ENCODE peak calls at places on chromosome 14, in six cellular contexts. D is Caco-2, M is fibroblast of villous mesenchyme, T is BE2C, S is astrocyte of the spinal cord, N is dorsolateral prefrontal cortex. I is an unnamed sample.
A peak's percentile ranks its signal among the peaks of the same experiment; 100 is the strongest.

GRCh38 chr14:68703093-68703492 is 89.8 kb downstream of the ZFP36L1 start:
- DNase-seq in M (peak; percentile 67), D (no peak), T (no peak), S (peak; percentile 47), N (no peak), I (no peak)

GRCh38 chr14:77554207-77554606 is 55.6 kb upstream of the ISM2 start:
- DNase-seq in D (no peak), N (no peak), M (no peak), S (no peak), T (no peak), I (no peak)

GRCh38 chr14:64563696-64564095 is 13.9 kb downstream of the PPP1R36 start:
- DNase-seq in D (no peak), N (no peak), S (no peak), T (no peak), M (no peak), I (no peak)

GRCh38 chr14:88895116-88895515 is 70.7 kb downstream of the TTC8 start:
- DNase-seq in N (no peak), D (no peak), T (no peak), S (peak; percentile 53), M (peak; percentile 71), I (no peak)

GRCh38 chr14:78863143-78863542 is 693.0 kb downstream of the NRXN3 start:
- DNase-seq in S (peak; percentile 40), T (no peak), M (peak; percentile 31), D (peak; percentile 62), N (no peak), I (no peak)

GRCh38 chr14:55133416-55133815 is 4.4 kb downstream of the LGALS3 start:
- DNase-seq in T (no peak), S (no peak), N (no peak), M (no peak), D (peak; percentile 37), I (no peak)

GRCh38 chr14:102496955-102497744 is 12.4 kb downstream of the ANKRD9 start:
- DNase-seq in M (no peak), T (no peak), N (no peak), D (no peak), S (no peak), I (no peak)

GRCh38 chr14:77154421-77154820 is 12.8 kb upstream of the ZDHHC22 start:
- DNase-seq in S (no peak), D (no peak), N (peak; percentile 68), T (no peak), M (no peak), I (peak; percentile 24)

GRCh38 chr14:30270200-30271161 is 288.5 kb upstream of the G2E3 start:
- DNase-seq in T (peak; percentile 83), S (peak; percentile 83), D (peak; percentile 80), M (peak; percentile 77), N (peak; percentile 84), I (peak; percentile 87)

GRCh38 chr14:35897616-35898111 is 71.5 kb downstream of the BRMS1L start:
- DNase-seq in N (peak; percentile 81), M (no peak), D (no peak), S (no peak), T (no peak), I (no peak)

DNA sequence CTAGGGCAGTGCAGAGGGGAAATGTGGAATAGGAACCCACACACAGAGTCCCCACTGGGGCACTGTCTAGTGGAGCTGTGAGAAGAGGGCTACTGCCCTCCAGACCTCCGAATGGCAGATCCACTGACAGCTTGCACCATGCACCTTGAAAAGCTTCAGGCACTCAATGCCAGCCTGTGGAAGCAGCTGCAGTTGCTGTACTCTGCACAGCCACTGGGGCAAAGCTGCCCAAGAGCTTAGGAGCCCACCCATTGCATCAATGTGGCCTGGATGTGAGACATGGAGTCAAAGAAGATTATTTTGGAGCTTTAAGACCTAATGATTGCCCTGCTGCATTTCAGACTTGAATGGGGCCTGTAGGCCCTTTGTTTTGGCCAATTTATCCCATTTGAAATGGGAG is 21.7 kb upstream of the CCDC88C start:
- DNase-seq in D (no peak), M (no peak), N (no peak), T (no peak), S (no peak), I (no peak)
- TF ChIP-seq CTCF in D (no peak), M (no peak), N (no peak), T (peak; percentile 22), S (no peak), I (no peak)

GRCh38 chr14:105773584-105773983 is 247.2 kb downstream of the TMEM121 start:
- DNase-seq in M (no peak), T (no peak), D (no peak), N (no peak), S (no peak), I (no peak)

GRCh38 chr14:105774001-105774400 is 247.6 kb downstream of the TMEM121 start:
- DNase-seq in N (no peak), T (no peak), S (no peak), D (peak; percentile 17), M (no peak), I (no peak)

DNA sequence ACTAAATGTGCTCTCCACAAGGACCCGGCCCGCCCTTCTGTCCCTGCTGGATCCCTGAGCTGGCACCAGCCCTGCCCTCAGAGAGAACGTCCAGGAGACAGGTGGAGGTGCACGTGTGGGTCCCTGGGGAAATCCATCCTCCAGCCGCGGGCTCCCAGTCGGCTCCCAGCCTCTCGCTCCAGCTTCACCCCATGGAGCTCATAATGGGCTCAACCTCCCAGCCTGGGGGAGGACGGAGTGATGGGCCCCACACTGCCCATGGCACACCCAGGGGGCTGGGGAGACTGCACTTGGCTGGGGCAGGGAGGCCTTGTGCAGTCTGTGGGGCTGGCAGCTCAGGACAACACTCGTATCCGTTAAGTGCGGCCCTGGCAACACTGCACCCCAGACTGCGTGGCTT is 250.5 kb downstream of the TMEM121 start:
- DNase-seq in S (no peak), D (no peak), M (no peak), T (no peak), N (no peak), I (no peak)
- TF ChIP-seq CTCF in S (no peak), D (no peak), M (no peak), T (no peak), N (no peak), I (no peak)

GRCh38 chr14:103507751-103508150 is 14.9 kb downstream of the CKB start:
- DNase-seq in M (no peak), T (no peak), D (no peak), S (no peak), N (no peak), I (no peak)
- TF ChIP-seq CTCF in M (no peak), T (no peak), D (no peak), S (no peak), N (no peak), I (no peak)

GRCh38 chr14:94543450-94544123 is 17.7 kb upstream of the SERPINA4 start:
- DNase-seq in T (no peak), N (no peak), M (no peak), S (peak; percentile 25), D (no peak), I (no peak)
- TF ChIP-seq CTCF in T (no peak), N (no peak), M (no peak), S (no peak), D (peak; percentile 16), I (no peak)

GRCh38 chr14:60721331-60722162 is 2.6 kb downstream of the SIX4 start:
- DNase-seq in N (no peak), D (peak; percentile 41), T (peak; percentile 50), M (peak; percentile 55), S (peak; percentile 79), I (peak; percentile 80)
- TF ChIP-seq CTCF in N (no peak), D (peak; percentile 44), T (peak; percentile 47), M (peak; percentile 37), S (peak; percentile 50), I (no peak)

DNA sequence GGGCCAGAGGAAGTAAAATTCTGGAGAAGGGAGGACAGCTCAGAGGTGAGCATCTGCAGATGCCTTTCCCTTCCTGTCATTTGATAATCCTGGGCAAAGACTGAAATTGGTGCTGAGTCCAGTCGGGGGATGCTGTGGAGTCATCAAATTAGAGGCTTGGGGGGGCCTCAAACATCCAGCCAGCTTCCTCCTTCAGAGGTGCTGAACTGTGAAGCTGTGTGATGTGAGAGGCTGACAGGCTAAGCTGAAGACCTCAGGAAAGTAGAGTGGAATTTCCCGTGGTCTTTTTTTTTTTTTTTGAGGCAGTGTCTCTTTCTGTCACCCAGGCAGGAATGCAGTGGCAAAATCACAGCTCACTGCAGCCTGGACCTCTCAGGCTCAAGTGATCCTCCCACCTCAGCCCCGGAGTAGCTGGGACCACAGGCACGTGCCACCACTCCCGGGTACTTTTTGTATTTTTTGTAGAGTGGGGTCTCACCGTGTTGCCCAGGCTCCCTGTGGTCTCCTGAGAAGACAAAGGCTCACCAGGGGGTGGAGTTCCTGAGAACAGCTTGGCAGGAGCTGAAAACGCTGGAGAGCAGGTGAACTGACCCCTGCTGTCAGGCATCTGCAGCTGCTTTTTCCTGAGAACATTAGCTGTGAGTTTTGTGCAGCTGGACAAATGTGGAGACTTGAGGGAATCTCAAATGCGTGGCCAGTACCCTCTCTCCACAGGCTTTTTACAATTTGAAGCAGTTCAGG is 6.1 kb upstream of the TCL1B start:
- DNase-seq in T (no peak), M (no peak), N (no peak), D (peak; percentile 44), S (no peak), I (no peak)
- TF ChIP-seq CTCF in T (peak; percentile 12), M (peak; percentile 7), N (no peak), D (peak; percentile 65), S (no peak), I (no peak)

GRCh38 chr14:72736348-72736747 is 157.6 kb downstream of the DPF3 start:
- DNase-seq in M (peak; percentile 59), S (peak; percentile 90), T (peak; percentile 65), N (no peak), D (peak; percentile 29), I (no peak)
- TF ChIP-seq CTCF in M (no peak), S (no peak), T (peak; percentile 63), N (no peak), D (peak; percentile 25), I (no peak)

DNA sequence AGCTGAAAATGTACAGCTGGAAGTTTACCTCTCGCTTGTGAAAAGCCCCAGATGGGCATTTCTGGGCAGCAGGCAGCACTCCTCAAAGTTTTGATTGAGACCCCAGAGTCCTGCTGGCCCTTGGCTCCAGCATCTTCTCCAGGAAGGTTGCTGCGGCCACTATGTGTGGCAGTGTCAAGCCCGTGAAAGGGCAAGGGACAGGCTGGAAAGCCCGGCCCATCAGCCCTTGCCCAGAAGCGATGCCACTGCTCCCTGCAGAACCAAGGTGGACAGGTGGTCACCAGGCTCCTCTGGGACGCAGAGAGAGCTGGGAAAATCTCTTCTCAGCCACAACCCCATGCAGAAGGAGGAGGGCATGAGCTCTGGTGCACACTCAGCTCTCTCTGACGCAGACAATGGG is 73.5 kb upstream of the BCL11B start:
- DNase-seq in N (no peak), S (no peak), D (no peak), M (no peak), T (no peak), I (no peak)
- TF ChIP-seq CTCF in N (no peak), S (no peak), D (no peak), M (no peak), T (no peak), I (no peak)

DNA sequence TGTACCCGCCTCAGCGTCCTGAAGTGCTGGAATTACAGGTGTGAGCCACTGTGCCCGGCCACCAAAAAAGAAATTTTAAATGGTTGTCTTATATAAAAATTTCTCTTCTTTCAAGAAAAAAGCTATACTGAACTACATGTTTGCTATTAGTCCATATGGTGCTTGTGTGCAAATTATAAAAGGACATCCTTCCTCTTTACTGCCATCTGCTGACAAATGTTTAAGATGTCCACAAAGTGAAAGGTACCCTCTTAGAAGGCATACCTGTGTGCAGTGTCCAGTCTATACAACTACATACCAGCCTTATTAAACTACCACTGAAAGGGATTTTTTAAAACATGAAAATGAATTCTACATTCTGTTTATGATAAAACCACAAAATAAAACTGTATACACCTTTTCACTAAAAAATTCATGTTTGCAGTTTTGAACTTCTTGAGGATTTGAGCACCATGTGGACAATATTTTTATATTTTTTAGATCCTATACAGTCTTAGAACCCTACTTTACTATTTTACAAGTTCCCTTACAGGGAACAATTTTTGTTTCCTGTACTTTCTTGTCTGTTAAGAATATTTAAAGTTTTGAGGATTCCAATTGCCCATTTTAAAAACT is 32.8 kb upstream of the TOMM20L start:
- DNase-seq in S (peak; percentile 20), D (peak; percentile 21), T (no peak), N (no peak), M (peak; percentile 16), I (no peak)
- TF ChIP-seq CTCF in S (peak; percentile 42), D (peak; percentile 38), T (peak; percentile 57), N (peak; percentile 19), M (no peak), I (no peak)